ENCODE peak calls at places on chromosome 5, in four cellular contexts. One of them, this sample, is unnamed.

GRCh38 chr5:132257131-132258101 is at the start of gene PDLIM4:
- DNase-seq in T-helper 2 cell: no peak
- DNase-seq in left ventricle myocardium inferior: no peak
- DNase-seq in activated gamma-delta T cell treated with Interleukin-2 at 50 U/mL for 16 hours: no peak
- DNase-seq in this sample: no peak

GRCh38 chr5:120083851-120084615 is 380.1 kb upstream of the PRR16 start:
- DNase-seq in T-helper 2 cell: no peak
- DNase-seq in left ventricle myocardium inferior: no peak
- DNase-seq in activated gamma-delta T cell treated with Interleukin-2 at 50 U/mL for 16 hours: no peak
- DNase-seq in this sample: no peak

GRCh38 chr5:173051746-173052145 is 4.4 kb upstream of the CREBRF start:
- DNase-seq in T-helper 2 cell: no peak
- DNase-seq in left ventricle myocardium inferior: no peak
- DNase-seq in activated gamma-delta T cell treated with Interleukin-2 at 50 U/mL for 16 hours: no peak
- DNase-seq in this sample: no peak

GRCh38 chr5:15650266-15650665 is 150.3 kb downstream of the FBXL7 start:
- DNase-seq in T-helper 2 cell: no peak
- DNase-seq in left ventricle myocardium inferior: no peak
- DNase-seq in activated gamma-delta T cell treated with Interleukin-2 at 50 U/mL for 16 hours: no peak
- DNase-seq in this sample: no peak

GRCh38 chr5:42514759-42515158 is 91.5 kb downstream of the GHR start:
- DNase-seq in T-helper 2 cell: no peak
- DNase-seq in left ventricle myocardium inferior: no peak
- DNase-seq in activated gamma-delta T cell treated with Interleukin-2 at 50 U/mL for 16 hours: no peak
- DNase-seq in this sample: no peak

GRCh38 chr5:100647461-100648230 is 112.5 kb downstream of the FAM174A start:
- DNase-seq in T-helper 2 cell: no peak
- DNase-seq in left ventricle myocardium inferior: peak
- DNase-seq in activated gamma-delta T cell treated with Interleukin-2 at 50 U/mL for 16 hours: no peak
- DNase-seq in this sample: no peak

GRCh38 chr5:81391-82021 is 10.5 kb upstream of the PLEKHG4B start:
- DNase-seq in T-helper 2 cell: no peak
- DNase-seq in left ventricle myocardium inferior: no peak
- DNase-seq in activated gamma-delta T cell treated with Interleukin-2 at 50 U/mL for 16 hours: no peak
- DNase-seq in this sample: no peak

GRCh38 chr5:163106098-163106497 is 331.3 kb upstream of the CCNG1 start:
- DNase-seq in T-helper 2 cell: no peak
- DNase-seq in left ventricle myocardium inferior: no peak
- DNase-seq in activated gamma-delta T cell treated with Interleukin-2 at 50 U/mL for 16 hours: no peak
- DNase-seq in this sample: no peak

GRCh38 chr5:135549413-135549812 is 13.6 kb upstream of the NEUROG1 start:
- DNase-seq in T-helper 2 cell: no peak
- DNase-seq in left ventricle myocardium inferior: no peak
- DNase-seq in activated gamma-delta T cell treated with Interleukin-2 at 50 U/mL for 16 hours: no peak
- DNase-seq in this sample: no peak

GRCh38 chr5:73901045-73901444 is 275.0 kb downstream of the ARHGEF28 start:
- DNase-seq in T-helper 2 cell: no peak
- DNase-seq in left ventricle myocardium inferior: peak
- DNase-seq in activated gamma-delta T cell treated with Interleukin-2 at 50 U/mL for 16 hours: no peak
- DNase-seq in this sample: no peak

GRCh38 chr5:38642194-38642987 is 85.9 kb upstream of the LIFR start:
- DNase-seq in T-helper 2 cell: no peak
- DNase-seq in left ventricle myocardium inferior: no peak
- DNase-seq in activated gamma-delta T cell treated with Interleukin-2 at 50 U/mL for 16 hours: no peak
- DNase-seq in this sample: no peak

GRCh38 chr5:78269088-78269703 is 25.3 kb downstream of the AP3B1 start:
- DNase-seq in T-helper 2 cell: no peak
- DNase-seq in left ventricle myocardium inferior: no peak
- DNase-seq in activated gamma-delta T cell treated with Interleukin-2 at 50 U/mL for 16 hours: no peak
- DNase-seq in this sample: no peak

GRCh38 chr5:15420201-15420600 is 79.8 kb upstream of the FBXL7 start:
- DNase-seq in T-helper 2 cell: no peak
- DNase-seq in left ventricle myocardium inferior: peak
- DNase-seq in activated gamma-delta T cell treated with Interleukin-2 at 50 U/mL for 16 hours: no peak
- DNase-seq in this sample: no peak

GRCh38 chr5:36300181-36300926 is 1.3 kb downstream of the RANBP3L start:
- DNase-seq in T-helper 2 cell: no peak
- DNase-seq in left ventricle myocardium inferior: no peak
- DNase-seq in activated gamma-delta T cell treated with Interleukin-2 at 50 U/mL for 16 hours: no peak
- DNase-seq in this sample: no peak

GRCh38 chr5:172123269-172123692 is 64.7 kb downstream of the STK10 start:
- DNase-seq in T-helper 2 cell: no peak
- DNase-seq in left ventricle myocardium inferior: peak
- DNase-seq in activated gamma-delta T cell treated with Interleukin-2 at 50 U/mL for 16 hours: no peak
- DNase-seq in this sample: no peak

GRCh38 chr5:168712280-168712924 is 133.2 kb upstream of the PANK3 start:
- DNase-seq in T-helper 2 cell: no peak
- DNase-seq in left ventricle myocardium inferior: no peak
- DNase-seq in activated gamma-delta T cell treated with Interleukin-2 at 50 U/mL for 16 hours: no peak
- DNase-seq in this sample: no peak

GRCh38 chr5:126107381-126107780 is 315.8 kb upstream of the GRAMD2B start:
- DNase-seq in T-helper 2 cell: no peak
- DNase-seq in left ventricle myocardium inferior: no peak
- DNase-seq in activated gamma-delta T cell treated with Interleukin-2 at 50 U/mL for 16 hours: no peak
- DNase-seq in this sample: no peak

GRCh38 chr5:139733698-139734491 is 61.7 kb upstream of the PSD2 start:
- DNase-seq in T-helper 2 cell: no peak
- DNase-seq in left ventricle myocardium inferior: no peak
- DNase-seq in activated gamma-delta T cell treated with Interleukin-2 at 50 U/mL for 16 hours: no peak
- DNase-seq in this sample: no peak

GRCh38 chr5:121246971-121247370 is 604.7 kb upstream of the FTMT start:
- DNase-seq in T-helper 2 cell: no peak
- DNase-seq in left ventricle myocardium inferior: no peak
- DNase-seq in activated gamma-delta T cell treated with Interleukin-2 at 50 U/mL for 16 hours: no peak
- DNase-seq in this sample: no peak

GRCh38 chr5:398475-399295 is 44.3 kb upstream of the EXOC3 start:
- DNase-seq in T-helper 2 cell: no peak
- DNase-seq in left ventricle myocardium inferior: no peak
- DNase-seq in activated gamma-delta T cell treated with Interleukin-2 at 50 U/mL for 16 hours: no peak
- DNase-seq in this sample: no peak

GRCh38 chr5:34905564-34905963 is 9.7 kb downstream of the RAD1 start:
- DNase-seq in T-helper 2 cell: no peak
- DNase-seq in left ventricle myocardium inferior: no peak
- DNase-seq in activated gamma-delta T cell treated with Interleukin-2 at 50 U/mL for 16 hours: no peak
- DNase-seq in this sample: no peak

GRCh38 chr5:59813761-59814562 is 79.6 kb downstream of the PDE4D start:
- DNase-seq in T-helper 2 cell: no peak
- DNase-seq in left ventricle myocardium inferior: no peak
- DNase-seq in activated gamma-delta T cell treated with Interleukin-2 at 50 U/mL for 16 hours: no peak
- DNase-seq in this sample: peak

GRCh38 chr5:159616967-159617366 is 286.7 kb upstream of the IL12B start:
- DNase-seq in T-helper 2 cell: no peak
- DNase-seq in left ventricle myocardium inferior: no peak
- DNase-seq in activated gamma-delta T cell treated with Interleukin-2 at 50 U/mL for 16 hours: no peak
- DNase-seq in this sample: no peak

GRCh38 chr5:139855946-139856540 is 60.4 kb downstream of the PSD2 start:
- DNase-seq in T-helper 2 cell: no peak
- DNase-seq in left ventricle myocardium inferior: no peak
- DNase-seq in activated gamma-delta T cell treated with Interleukin-2 at 50 U/mL for 16 hours: no peak
- DNase-seq in this sample: no peak

GRCh38 chr5:79448336-79448735 is 65.6 kb downstream of the HOMER1 start:
- DNase-seq in T-helper 2 cell: no peak
- DNase-seq in left ventricle myocardium inferior: no peak
- DNase-seq in activated gamma-delta T cell treated with Interleukin-2 at 50 U/mL for 16 hours: no peak
- DNase-seq in this sample: no peak

GRCh38 chr5:59348189-59348588 is 545.3 kb downstream of the PDE4D start:
- DNase-seq in T-helper 2 cell: no peak
- DNase-seq in left ventricle myocardium inferior: no peak
- DNase-seq in activated gamma-delta T cell treated with Interleukin-2 at 50 U/mL for 16 hours: no peak
- DNase-seq in this sample: no peak

GRCh38 chr5:176700239-176700847 is 53.1 kb downstream of the TSPAN17 start:
- DNase-seq in T-helper 2 cell: no peak
- DNase-seq in left ventricle myocardium inferior: no peak
- DNase-seq in activated gamma-delta T cell treated with Interleukin-2 at 50 U/mL for 16 hours: no peak
- DNase-seq in this sample: no peak